ENCODE peak calls at places on chromosome 13, in six cellular contexts. M is H9, B is mesenchymal stem cell, W is H1, O is IMR-90, X is trophoblast cell. L is an unnamed sample.

GRCh38 chr13:94617389-94618000 is 15.8 kb downstream of the GPR180 start:
- DNase-seq in B (peak), X (no peak), W (no peak), O (no peak), M (no peak), L (peak)

GRCh38 chr13:73273737-73274136 is 214.9 kb downstream of the KLF5 start:
- DNase-seq in W (no peak), X (peak), B (peak), M (no peak), O (peak), L (no peak)

GRCh38 chr13:77375554-77375953 is 48.7 kb upstream of the MYCBP2 start:
- DNase-seq in W (no peak), O (no peak), B (no peak), X (no peak), M (no peak), L (no peak)

GRCh38 chr13:76711515-76712182 is 174.6 kb downstream of the KCTD12 start:
- DNase-seq in X (peak), B (peak), W (no peak), M (no peak), O (peak), L (no peak)

GRCh38 chr13:94710081-94710809 is 2.1 kb downstream of the SOX21 start:
- DNase-seq in O (no peak), M (peak), B (peak), X (no peak), W (no peak), L (no peak)

GRCh38 chr13:66154981-66155380 is 1075.2 kb downstream of the PCDH9 start:
- DNase-seq in X (no peak), O (peak), B (no peak), W (no peak), M (no peak), L (no peak)

GRCh38 chr13:26456578-26457119 is 100.8 kb upstream of the WASF3 start:
- DNase-seq in X (no peak), M (no peak), B (peak), O (no peak), W (no peak), L (no peak)

GRCh38 chr13:35882722-35883497 is 248.3 kb downstream of the DCLK1 start:
- DNase-seq in W (no peak), O (peak), B (peak), M (no peak), X (no peak), L (no peak)

GRCh38 chr13:36329355-36329754 is 16.8 kb downstream of the SPART start:
- DNase-seq in O (peak), M (no peak), W (no peak), B (no peak), X (no peak), L (no peak)

GRCh38 chr13:88764103-88764502 is 1092.9 kb downstream of the SLITRK5 start:
- DNase-seq in X (no peak), M (no peak), W (no peak), B (no peak), O (no peak), L (no peak)

GRCh38 chr13:88761145-88761544 is 1090.0 kb downstream of the SLITRK5 start:
- DNase-seq in X (no peak), M (peak), W (no peak), B (no peak), O (no peak), L (no peak)
- H4K91ac ChIP-seq in X (no peak), M (no peak), W (no peak), B (no peak), O (no peak), L (no peak)

DNA sequence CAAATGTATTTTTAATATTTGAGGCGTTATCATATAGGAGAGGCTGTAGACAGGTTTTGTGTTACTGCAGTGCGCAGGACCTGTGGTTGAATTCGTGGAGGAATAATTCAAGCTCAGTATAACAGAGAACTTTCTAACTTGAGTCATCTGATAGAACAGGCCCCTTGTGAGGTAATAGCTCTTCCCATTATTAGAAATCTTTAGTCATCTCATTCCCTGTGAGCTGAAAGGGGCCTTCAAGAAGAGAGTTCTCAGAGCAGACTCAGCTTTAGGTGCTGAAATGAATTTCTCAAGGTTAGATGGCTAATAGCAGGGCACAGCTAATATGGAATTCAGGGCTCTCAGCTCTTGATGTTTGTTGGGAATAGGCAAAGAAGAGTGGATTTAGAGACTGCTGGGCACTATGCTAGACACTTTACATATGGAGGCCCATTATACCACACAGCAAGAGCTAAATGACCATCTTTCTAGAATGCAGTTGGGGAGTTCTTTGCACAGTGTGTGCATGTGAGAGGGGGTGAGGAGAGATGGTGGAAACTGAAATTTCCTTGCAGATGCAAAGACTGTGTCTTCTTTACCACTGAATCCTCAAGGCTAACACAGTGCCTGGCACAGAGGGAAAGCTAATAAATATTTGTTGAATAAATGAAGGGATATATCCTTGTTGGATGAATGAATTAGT is 89.5 kb downstream of the DGKH start:
- DNase-seq in M (no peak), B (peak), X (no peak), O (peak), W (no peak), L (no peak)
- H4K91ac ChIP-seq in M (no peak), B (no peak), X (no peak), O (no peak), W (no peak), L (no peak)

GRCh38 chr13:111909971-111910671 is 156.8 kb upstream of the SOX1 start:
- DNase-seq in M (no peak), O (no peak), B (no peak), W (no peak), X (no peak), L (no peak)
- H4K91ac ChIP-seq in M (no peak), O (no peak), B (no peak), W (no peak), X (no peak), L (no peak)

GRCh38 chr13:111999352-111999751 is 67.6 kb upstream of the SOX1 start:
- DNase-seq in B (no peak), W (no peak), O (no peak), M (no peak), X (no peak), L (no peak)

GRCh38 chr13:112005925-112006324 is 61.0 kb upstream of the SOX1 start:
- DNase-seq in X (no peak), O (no peak), M (no peak), W (no peak), B (no peak), L (no peak)

GRCh38 chr13:112000888-112001287 is 66.1 kb upstream of the SOX1 start:
- DNase-seq in X (no peak), W (no peak), B (no peak), M (no peak), O (no peak), L (no peak)

GRCh38 chr13:112007191-112007590 is 59.8 kb upstream of the SOX1 start:
- DNase-seq in O (no peak), X (no peak), M (no peak), B (no peak), W (no peak), L (no peak)

DNA sequence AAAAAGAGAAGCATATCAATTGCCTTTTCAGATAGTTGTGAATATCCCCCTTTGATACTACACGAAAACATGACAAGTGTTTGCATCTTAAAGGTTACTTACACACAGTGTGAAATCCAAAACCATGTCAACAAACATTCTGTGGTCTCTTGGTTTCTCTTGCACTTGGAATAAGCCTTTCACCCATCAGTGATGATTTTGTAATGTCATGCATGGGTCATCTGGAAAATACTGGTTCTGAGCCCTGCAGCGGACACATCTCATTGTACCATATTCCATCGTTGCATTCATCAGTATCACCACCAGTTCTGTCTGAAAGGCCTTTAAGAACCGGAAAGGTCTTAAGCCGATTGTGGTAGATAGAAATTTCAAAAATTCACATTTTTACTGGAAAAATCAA is 65.4 kb upstream of the SOX1 start:
- DNase-seq in X (no peak), M (no peak), B (no peak), W (no peak), O (no peak), L (no peak)
- H4K91ac ChIP-seq in X (no peak), M (no peak), B (no peak), W (no peak), O (no peak), L (no peak)

GRCh38 chr13:110628477-110628793 is 13.1 kb downstream of the NAXD start:
- DNase-seq in O (no peak), X (peak), M (no peak), B (peak), W (no peak), L (no peak)

GRCh38 chr13:110628952-110629701 is 13.8 kb downstream of the NAXD start:
- DNase-seq in W (no peak), M (no peak), O (no peak), X (peak), B (peak), L (no peak)

GRCh38 chr13:110627761-110628476 is 12.6 kb downstream of the NAXD start:
- DNase-seq in B (no peak), O (no peak), W (no peak), X (no peak), M (no peak), L (no peak)

GRCh38 chr13:110630566-110631119 is 15.3 kb downstream of the NAXD start:
- DNase-seq in M (no peak), W (no peak), X (no peak), O (no peak), B (no peak), L (no peak)

GRCh38 chr13:110629735-110630134 is 14.4 kb downstream of the NAXD start:
- DNase-seq in O (no peak), B (no peak), X (no peak), M (no peak), W (no peak), L (no peak)
- H4K91ac ChIP-seq in O (no peak), B (no peak), X (peak), M (no peak), W (no peak), L (no peak)